ENCODE peak calls at places on chromosomes 7 and 10, in seven cellular contexts. H is stomach; B is cardiac muscle cell; J is brain microvascular endothelial cell; O is sigmoid colon; S is kidney epithelial cell; P is effector memory CD4-positive, alpha-beta T cell. E is an unnamed sample.

GRCh38 chr7:95342642-95343252 is 18.4 kb upstream of the PON1 start:
- DNase-seq in H (no peak), B (no peak), J (no peak), O (no peak), S (no peak), P (no peak), E (peak)

GRCh38 chr7:79281406-79281805 is 172.1 kb downstream of the MAGI2 start:
- DNase-seq in H (no peak), B (no peak), J (no peak), O (no peak), S (no peak), P (no peak), E (no peak)

GRCh38 chr10:113569576-113569975 is 16.7 kb downstream of the HABP2 start:
- DNase-seq in H (no peak), B (no peak), J (no peak), O (no peak), S (no peak), P (no peak), E (no peak)

GRCh38 chr10:63738410-63738809 is 217.2 kb downstream of the REEP3 start:
- DNase-seq in H (no peak), B (no peak), J (peak), O (no peak), S (no peak), P (no peak), E (no peak)

GRCh38 chr7:82319674-82320118 is 123.9 kb downstream of the CACNA2D1 start:
- DNase-seq in H (peak), B (peak), J (peak), O (peak), S (peak), P (no peak), E (no peak)

GRCh38 chr7:17679427-17679826 is 260.9 kb downstream of the SNX13 start:
- DNase-seq in H (no peak), B (no peak), J (peak), O (peak), S (no peak), P (no peak), E (no peak)

GRCh38 chr7:87628780-87629569 is 777 bp downstream of the RUNDC3B start:
- DNase-seq in H (peak), B (peak), J (no peak), O (peak), S (peak), P (no peak), E (no peak)

GRCh38 chr10:91040343-91040742 is 119.5 kb upstream of the ANKRD1 start:
- DNase-seq in H (no peak), B (no peak), J (no peak), O (no peak), S (no peak), P (no peak), E (no peak)

GRCh38 chr10:113273877-113274829 is 278.7 kb upstream of the HABP2 start:
- DNase-seq in H (no peak), B (no peak), J (no peak), O (no peak), S (no peak), P (no peak), E (no peak)

GRCh38 chr10:101485681-101486554 is 102.1 kb downstream of the POLL start:
- DNase-seq in H (no peak), B (no peak), J (no peak), O (peak), S (no peak), P (no peak), E (no peak)

GRCh38 chr7:119270045-119270464 is 1002.9 kb upstream of the KCND2 start:
- DNase-seq in H (peak), B (peak), J (peak), O (peak), S (peak), P (no peak), E (peak)

GRCh38 chr7:104963991-104964385 is 50.0 kb upstream of the KMT2E start:
- DNase-seq in H (no peak), B (no peak), J (peak), O (no peak), S (no peak), P (no peak), E (no peak)

GRCh38 chr10:27192284-27192683 is 37.1 kb downstream of the MASTL start:
- DNase-seq in H (no peak), B (no peak), J (peak), O (no peak), S (peak), P (no peak), E (no peak)

GRCh38 chr7:1794888-1795542 is 124.9 kb downstream of the ELFN1 start:
- DNase-seq in H (no peak), B (no peak), J (no peak), O (no peak), S (no peak), P (no peak), E (peak)

GRCh38 chr7:102469351-102469971 is 4.7 kb downstream of the LRWD1 start:
- DNase-seq in H (no peak), B (no peak), J (no peak), O (peak), S (no peak), P (no peak), E (no peak)

GRCh38 chr10:72310241-72310633 is 36.5 kb downstream of the DDIT4 start:
- DNase-seq in H (no peak), B (no peak), J (no peak), O (no peak), S (no peak), P (no peak), E (no peak)

GRCh38 chr10:34697366-34698247 is 117.5 kb downstream of the PARD3 start:
- DNase-seq in H (no peak), B (no peak), J (no peak), O (no peak), S (peak), P (no peak), E (no peak)

GRCh38 chr10:34696423-34696822 is 118.7 kb downstream of the PARD3 start:
- DNase-seq in H (no peak), B (no peak), J (peak), O (no peak), S (peak), P (no peak), E (no peak)

GRCh38 chr10:34699904-34700303 is 115.2 kb downstream of the PARD3 start:
- DNase-seq in H (no peak), B (no peak), J (no peak), O (no peak), S (no peak), P (no peak), E (no peak)

GRCh38 chr10:34698979-34699378 is 116.1 kb downstream of the PARD3 start:
- DNase-seq in H (no peak), B (no peak), J (peak), O (no peak), S (peak), P (no peak), E (no peak)

DNA sequence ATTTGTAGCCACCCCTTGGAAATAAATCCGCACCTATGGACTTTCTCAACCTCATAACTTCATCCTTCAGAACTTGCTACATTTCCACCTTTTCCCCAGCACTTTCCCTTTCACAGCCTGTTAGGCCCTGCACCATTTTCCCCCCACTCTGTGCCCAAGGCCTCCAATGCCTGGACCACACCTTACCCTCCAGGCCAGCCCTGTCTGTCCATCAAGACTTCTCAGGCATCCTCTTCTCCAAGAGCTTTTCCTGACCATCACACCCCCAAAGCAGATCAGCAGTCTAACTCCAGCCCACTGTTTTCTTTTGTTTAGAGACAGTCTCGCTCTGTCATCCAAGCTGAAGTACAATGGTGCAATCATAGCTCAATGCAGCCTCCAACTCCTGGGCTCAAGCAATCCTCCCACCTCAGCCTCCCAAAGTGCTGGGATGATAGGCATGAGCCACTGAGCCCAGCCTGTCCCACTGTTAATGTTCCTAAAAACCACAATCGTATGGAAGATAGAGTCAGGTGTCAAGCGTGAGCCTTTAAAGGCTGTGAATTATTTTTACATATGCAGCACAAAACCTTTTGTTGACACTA is 116.8 kb downstream of the PARD3 start:
- DNase-seq in H (no peak), B (no peak), J (no peak), O (no peak), S (no peak), P (no peak), E (no peak)
- H3K4me3 ChIP-seq in H (no peak), B (no peak), J (no peak), O (no peak), S (no peak), P (no peak), E (no peak)

GRCh38 chr7:22127835-22128527 is 182.3 kb upstream of the CDCA7L start:
- DNase-seq in H (no peak), B (no peak), J (no peak), O (no peak), S (no peak), P (no peak), E (no peak)
- H3K4me3 ChIP-seq in H (no peak), B (no peak), J (no peak), O (no peak), S (no peak), P (no peak), E (no peak)

GRCh38 chr10:69364232-69364631 is 52.5 kb downstream of the TACR2 start:
- DNase-seq in H (no peak), B (no peak), J (no peak), O (no peak), S (no peak), P (no peak), E (no peak)

GRCh38 chr10:69363666-69364065 is 53.1 kb downstream of the TACR2 start:
- DNase-seq in H (no peak), B (no peak), J (no peak), O (no peak), S (no peak), P (no peak), E (no peak)

GRCh38 chr10:69361303-69361614 is 55.5 kb downstream of the TACR2 start:
- DNase-seq in H (peak), B (no peak), J (no peak), O (no peak), S (no peak), P (no peak), E (no peak)

GRCh38 chr10:69360485-69361302 is 56.0 kb downstream of the TACR2 start:
- DNase-seq in H (peak), B (peak), J (peak), O (peak), S (peak), P (no peak), E (no peak)

GRCh38 chr10:69362471-69362954 is 54.2 kb downstream of the TACR2 start:
- DNase-seq in H (peak), B (no peak), J (peak), O (no peak), S (no peak), P (peak), E (no peak)
- H3K4me3 ChIP-seq in H (no peak), B (no peak), J (no peak), O (no peak), S (no peak), P (no peak), E (no peak)

GRCh38 chr10:22476601-22477364 is 131.5 kb downstream of the SPAG6 start:
- DNase-seq in H (no peak), B (peak), J (no peak), O (no peak), S (no peak), P (no peak), E (no peak)

GRCh38 chr10:22477365-22478287 is 132.3 kb downstream of the SPAG6 start:
- DNase-seq in H (no peak), B (peak), J (no peak), O (no peak), S (no peak), P (no peak), E (no peak)

GRCh38 chr10:22473459-22473858 is 128.2 kb downstream of the SPAG6 start:
- DNase-seq in H (no peak), B (no peak), J (no peak), O (no peak), S (no peak), P (no peak), E (no peak)

GRCh38 chr10:22475857-22476600 is 130.7 kb downstream of the SPAG6 start:
- DNase-seq in H (no peak), B (peak), J (no peak), O (no peak), S (no peak), P (no peak), E (no peak)

GRCh38 chr10:22475527-22475856 is 130.2 kb downstream of the SPAG6 start:
- DNase-seq in H (no peak), B (no peak), J (no peak), O (no peak), S (no peak), P (no peak), E (no peak)
- H3K4me3 ChIP-seq in H (peak), B (peak), J (peak), O (peak), S (peak), P (peak), E (peak)

DNA sequence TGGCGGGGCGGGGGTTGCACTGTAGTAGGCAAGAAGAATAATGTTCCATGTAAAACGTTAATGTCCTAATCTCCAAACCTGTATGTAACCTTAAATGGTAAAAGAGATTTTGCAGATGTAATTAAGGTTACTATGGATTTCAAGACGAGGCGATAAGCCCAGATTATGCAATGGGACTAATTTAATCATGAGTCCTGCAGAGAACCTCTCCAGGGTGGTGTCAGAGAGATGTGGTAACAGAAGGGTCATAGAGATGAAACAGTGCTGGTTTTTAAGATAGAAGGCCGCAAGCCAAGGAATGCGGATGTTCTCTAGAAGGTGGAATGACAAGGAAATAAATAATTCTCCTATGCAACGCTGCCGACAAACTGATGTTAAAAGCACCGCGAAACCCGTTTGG is 57.1 kb downstream of the UBE3C start:
- DNase-seq in H (no peak), B (no peak), J (no peak), O (no peak), S (no peak), P (no peak), E (no peak)
- H3K4me3 ChIP-seq in H (no peak), B (no peak), J (no peak), O (no peak), S (no peak), P (no peak), E (no peak)

DNA sequence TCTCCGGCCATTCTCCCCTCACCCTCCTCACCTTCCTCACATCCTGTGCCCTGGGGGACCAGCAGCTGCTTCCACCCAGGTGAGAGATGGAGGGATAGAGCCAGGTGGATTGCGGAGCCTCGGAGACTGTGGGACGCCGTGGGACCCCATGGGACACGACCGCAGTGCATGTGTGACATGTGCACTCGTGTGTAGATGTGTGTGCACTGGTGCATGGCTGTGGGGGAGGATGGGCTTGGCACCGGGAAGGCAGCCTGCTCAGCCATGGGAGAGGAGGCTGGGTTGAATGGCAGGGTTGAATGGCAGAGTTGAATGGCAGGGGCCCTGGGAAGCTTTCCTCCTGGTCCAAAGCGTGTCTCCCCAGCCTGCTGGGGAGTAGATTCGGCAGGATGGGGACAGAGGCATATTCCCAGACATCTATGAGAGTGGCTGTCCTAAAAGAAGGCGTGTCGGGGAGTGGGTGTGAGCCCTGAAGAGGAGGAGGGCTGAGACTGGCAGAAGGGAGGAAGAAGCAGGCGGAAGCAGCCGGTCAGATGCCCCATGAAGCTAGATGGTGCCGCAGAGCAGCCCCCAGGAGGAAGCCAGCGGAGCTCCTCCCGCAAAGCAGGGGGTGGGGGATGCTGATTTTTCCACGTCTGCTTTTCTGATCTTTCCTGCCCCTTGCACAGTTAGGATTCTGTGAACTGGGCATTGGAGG is 815 bp downstream of the GIMAP8 start:
- DNase-seq in H (no peak), B (no peak), J (no peak), O (peak), S (no peak), P (peak), E (peak)
- H3K4me3 ChIP-seq in H (peak), B (no peak), J (no peak), O (peak), S (no peak), P (peak), E (peak)

GRCh38 chr7:21893401-21893800 is 52.3 kb downstream of the CDCA7L start:
- DNase-seq in H (no peak), B (no peak), J (no peak), O (no peak), S (no peak), P (no peak), E (no peak)

GRCh38 chr7:21903074-21903786 is 42.5 kb downstream of the CDCA7L start:
- DNase-seq in H (no peak), B (no peak), J (peak), O (no peak), S (no peak), P (no peak), E (no peak)

GRCh38 chr7:21902240-21902639 is 43.5 kb downstream of the CDCA7L start:
- DNase-seq in H (no peak), B (no peak), J (peak), O (no peak), S (no peak), P (no peak), E (no peak)

DNA sequence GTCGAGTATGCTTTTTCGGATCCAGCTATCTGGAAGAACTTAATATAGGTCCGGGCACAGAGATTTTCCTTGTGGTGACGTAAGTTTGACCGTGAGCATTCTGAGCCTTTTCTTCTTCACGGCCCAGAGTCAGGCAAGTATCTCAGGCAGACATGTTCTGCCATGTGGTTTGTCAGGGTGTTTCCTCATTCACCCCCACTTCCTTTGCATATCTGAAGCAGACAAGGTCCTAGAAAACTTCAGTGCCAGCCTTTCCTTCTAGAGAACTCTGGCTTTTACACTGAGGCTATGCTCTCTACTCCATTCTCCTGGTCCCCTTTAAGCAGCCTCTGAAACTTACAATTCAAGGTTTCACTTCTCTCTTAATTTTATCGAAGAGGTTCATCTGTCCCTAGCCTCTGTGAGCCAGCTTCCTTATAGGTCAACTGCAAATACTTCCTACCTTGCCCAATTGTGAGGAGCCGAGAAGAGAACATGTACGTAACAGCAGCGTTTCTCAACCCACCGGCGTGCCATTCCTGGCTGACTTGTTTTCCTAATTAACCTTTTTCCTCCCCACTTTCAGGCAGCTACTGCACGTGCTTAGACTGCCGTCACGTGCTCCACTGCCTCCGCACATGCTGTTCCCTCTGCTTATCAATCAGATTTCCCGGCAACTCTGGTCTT is 47.3 kb downstream of the CDCA7L start:
- DNase-seq in H (no peak), B (no peak), J (no peak), O (no peak), S (no peak), P (no peak), E (peak)
- H3K4me3 ChIP-seq in H (no peak), B (no peak), J (no peak), O (no peak), S (no peak), P (no peak), E (no peak)

GRCh38 chr10:22611425-22612111 is 102.8 kb downstream of the PIP4K2A start:
- DNase-seq in H (no peak), B (no peak), J (no peak), O (no peak), S (no peak), P (peak), E (peak)
- H3K4me3 ChIP-seq in H (no peak), B (no peak), J (no peak), O (no peak), S (no peak), P (peak), E (peak)